ENCODE peak calls at places on chromosome 5, in nine cellular contexts. J is mammary epithelial cell, N is AG09309, F is GM12864, P is AG04450, D is NB4, I is neural crest cell, K is mesothelial cell of epicardium, M is activated B cell treated with CpG ODN at 0.5 μM for 24 hours. L is an unnamed sample.

GRCh38 chr5:112533315-112533867 is 114.3 kb upstream of the EPB41L4A start:
- DNase-seq in F (no peak), N (no peak), K (no peak), M (no peak), P (no peak), I (no peak), J (peak; percentile 32), D (no peak), L (no peak)

GRCh38 chr5:17312358-17312757 is 94.9 kb downstream of the BASP1 start:
- DNase-seq in M (no peak), N (no peak), F (no peak), K (no peak), P (no peak), I (no peak), J (no peak), D (no peak), L (no peak)

GRCh38 chr5:6411141-6411540 is 32.8 kb upstream of the MED10 start:
- DNase-seq in P (no peak), K (no peak), N (no peak), I (no peak), M (no peak), F (no peak), J (no peak), D (peak; percentile 11), L (no peak)

GRCh38 chr5:127935398-127935797 is 148.2 kb upstream of the SLC12A2 start:
- DNase-seq in D (no peak), K (no peak), M (no peak), P (no peak), F (no peak), N (no peak), J (no peak), I (no peak), L (no peak)

GRCh38 chr5:178668579-178668978 is 41.7 kb upstream of the CLK4 start:
- DNase-seq in P (no peak), M (no peak), F (no peak), D (peak; percentile 70), N (no peak), I (no peak), K (no peak), J (no peak), L (no peak)

GRCh38 chr5:122051569-122051968 is 26.5 kb downstream of the LOX start:
- DNase-seq in J (no peak), F (no peak), P (no peak), K (no peak), I (no peak), M (no peak), N (no peak), D (no peak), L (no peak)

GRCh38 chr5:100676807-100677631 is 141.8 kb downstream of the FAM174A start:
- DNase-seq in K (no peak), F (no peak), D (no peak), P (no peak), N (no peak), I (no peak), J (no peak), M (no peak), L (no peak)

GRCh38 chr5:40755407-40756365 is at the start of gene TTC33:
- DNase-seq in I (peak; percentile 91), F (peak; percentile 87), J (peak; percentile 92), D (peak; percentile 98), M (peak; percentile 88), N (peak; percentile 72), P (peak; percentile 88), K (peak; percentile 79), L (peak; percentile 95)

GRCh38 chr5:117455236-117456233 is 880.9 kb upstream of the SEMA6A start:
- DNase-seq in M (no peak), D (peak; percentile 19), J (peak; percentile 5), P (no peak), I (no peak), N (no peak), K (no peak), F (no peak), L (peak; percentile 33)

GRCh38 chr5:95798048-95798447 is 24.5 kb downstream of the GLRX start:
- DNase-seq in P (no peak), D (peak; percentile 36), J (no peak), F (no peak), K (no peak), N (no peak), M (no peak), I (no peak), L (no peak)

GRCh38 chr5:28703651-28704260 is 1665.4 kb upstream of the CDH9 start:
- DNase-seq in F (no peak), J (no peak), M (no peak), I (no peak), N (no peak), K (no peak), D (no peak), P (no peak), L (no peak)

GRCh38 chr5:119022017-119022745 is 33.8 kb upstream of the DTWD2 start:
- DNase-seq in I (no peak), K (no peak), P (peak; percentile 15), F (no peak), M (no peak), N (peak; percentile 24), J (peak; percentile 25), D (peak; percentile 56), L (no peak)

GRCh38 chr5:61290815-61291214 is 41.2 kb upstream of the ZSWIM6 start:
- DNase-seq in K (no peak), M (no peak), F (no peak), I (no peak), P (no peak), J (no peak), D (no peak), N (no peak), L (no peak)

GRCh38 chr5:61289669-61290363 is 42.2 kb upstream of the ZSWIM6 start:
- DNase-seq in P (no peak), I (no peak), N (no peak), K (no peak), D (peak; percentile 50), M (no peak), F (no peak), J (no peak), L (no peak)

GRCh38 chr5:61286446-61287132 is 45.5 kb upstream of the ZSWIM6 start:
- DNase-seq in K (no peak), D (no peak), M (no peak), P (no peak), N (no peak), I (no peak), J (no peak), F (no peak), L (no peak)

GRCh38 chr5:61292130-61292672 is 39.9 kb upstream of the ZSWIM6 start:
- DNase-seq in F (no peak), P (no peak), I (no peak), K (no peak), M (no peak), J (no peak), N (no peak), D (no peak), L (no peak)

GRCh38 chr5:61289241-61289640 is 42.8 kb upstream of the ZSWIM6 start:
- DNase-seq in J (no peak), K (no peak), N (no peak), I (no peak), M (no peak), D (no peak), P (no peak), F (no peak), L (no peak)
- TF ChIP-seq CTCF in J (no peak), K (peak; percentile 25), N (peak; percentile 5), I (peak; percentile 37), M (no peak), D (no peak), P (peak; percentile 14), F (no peak), L (no peak)

DNA sequence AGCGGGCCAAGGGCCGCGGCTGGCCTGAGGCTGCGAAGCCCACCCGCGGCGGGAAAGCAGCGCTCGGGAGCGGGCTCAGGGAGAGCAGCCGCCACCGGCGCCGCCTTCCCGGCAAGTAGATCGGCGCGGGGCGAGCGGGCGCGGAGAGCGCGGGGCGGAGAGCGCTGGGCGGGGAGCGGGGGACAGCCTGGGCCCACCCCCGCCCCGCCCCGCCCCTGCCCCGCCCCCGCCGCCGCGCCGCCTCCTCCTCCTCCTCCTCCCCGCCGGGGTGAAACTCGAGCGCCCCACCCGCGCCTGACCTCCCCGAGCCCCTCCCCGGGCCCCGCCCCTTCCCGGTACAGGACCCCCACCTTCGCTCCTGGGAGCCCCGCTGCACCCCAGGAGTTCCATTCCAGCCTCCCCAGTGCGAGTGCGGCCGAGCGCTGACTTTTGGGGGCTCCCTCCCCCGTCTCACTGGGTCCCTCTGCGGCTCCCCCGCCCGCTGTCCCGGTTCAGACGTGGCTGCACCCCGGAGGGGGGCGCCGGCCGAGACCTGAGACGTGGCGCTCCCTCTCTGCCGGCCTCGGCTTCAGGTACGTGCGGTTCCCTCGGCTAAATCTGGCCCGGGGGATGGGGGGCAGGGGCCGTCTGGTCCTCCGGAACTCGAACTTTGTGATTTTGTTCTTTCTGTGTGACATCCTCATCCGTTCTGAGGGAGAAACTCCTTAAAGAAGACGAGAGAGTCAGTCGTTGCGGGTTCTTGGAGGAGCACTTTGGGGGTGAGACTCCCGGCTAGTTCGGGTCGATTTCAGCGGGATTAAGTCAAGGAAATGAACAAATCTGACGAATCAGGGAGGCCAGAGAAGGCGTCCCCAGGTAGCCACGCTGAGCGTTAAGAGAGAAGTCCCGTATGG is at the start of gene SEMA5A:
- DNase-seq in J (peak; percentile 74), P (no peak), K (peak; percentile 78), D (no peak), N (no peak), F (no peak), M (no peak), I (peak; percentile 58), L (peak; percentile 61)
- TF ChIP-seq CTCF in J (no peak), P (peak; percentile 10), K (no peak), D (no peak), N (no peak), F (no peak), M (no peak), I (no peak), L (no peak)

GRCh38 chr5:55546991-55547390 is 12.2 kb upstream of the PLPP1 start:
- DNase-seq in D (no peak), P (no peak), K (no peak), I (no peak), J (no peak), M (no peak), F (no peak), N (no peak), L (no peak)
- TF ChIP-seq CTCF in D (no peak), P (no peak), K (no peak), I (no peak), J (no peak), M (no peak), F (peak; percentile 19), N (no peak), L (no peak)

GRCh38 chr5:108081707-108082106 is 300.2 kb downstream of the FBXL17 start:
- DNase-seq in P (no peak), I (no peak), N (no peak), M (no peak), J (no peak), D (no peak), K (no peak), F (no peak), L (no peak)

GRCh38 chr5:108084105-108084504 is 297.8 kb downstream of the FBXL17 start:
- DNase-seq in P (peak; percentile 1), J (peak; percentile 33), F (no peak), M (no peak), I (no peak), D (no peak), N (no peak), K (no peak), L (no peak)

GRCh38 chr5:108078882-108079281 is 303.0 kb downstream of the FBXL17 start:
- DNase-seq in N (no peak), F (no peak), P (no peak), I (no peak), J (no peak), K (no peak), M (no peak), D (no peak), L (no peak)

GRCh38 chr5:108078345-108078744 is 303.6 kb downstream of the FBXL17 start:
- DNase-seq in N (no peak), I (no peak), P (no peak), K (no peak), F (no peak), M (no peak), D (no peak), J (no peak), L (no peak)

GRCh38 chr5:108079754-108080153 is 302.1 kb downstream of the FBXL17 start:
- DNase-seq in D (no peak), K (no peak), M (no peak), N (peak; percentile 7), P (no peak), J (no peak), I (no peak), F (no peak), L (no peak)
- TF ChIP-seq CTCF in D (no peak), K (no peak), M (no peak), N (peak; percentile 6), P (no peak), J (no peak), I (no peak), F (no peak), L (no peak)

L was measured in endothelial cell.